ENCODE peak calls at places on chromosomes 1 and 21, in eight cellular contexts. One of them, this sample, is unnamed.
A peak's percentile ranks its signal among the peaks of the same experiment; 100 is the strongest.

GRCh38 chr1:85677656-85678055 is 30.6 kb downstream of the ZNHIT6 start:
- DNase-seq in GM12865: no peak
- DNase-seq in AG09319: no peak
- DNase-seq in progenitor cell of endocrine pancreas: no peak
- DNase-seq in H1: no peak
- DNase-seq in AG10803: no peak
- DNase-seq in Calu3: no peak
- DNase-seq in NCI-H2081 treated with DMSO at 0.1 percent for 48 hours: no peak
- DNase-seq in this sample: no peak

GRCh38 chr1:186454996-186455395 is 5.9 kb downstream of the PDC start:
- DNase-seq in NCI-H2081 treated with DMSO at 0.1 percent for 48 hours: no peak
- DNase-seq in AG10803: no peak
- DNase-seq in AG09319: no peak
- DNase-seq in progenitor cell of endocrine pancreas: no peak
- DNase-seq in GM12865: no peak
- DNase-seq in Calu3: no peak
- DNase-seq in H1: no peak
- DNase-seq in this sample: no peak

GRCh38 chr21:28798798-28799197 is 193.9 kb downstream of the LTN1 start:
- DNase-seq in AG09319: no peak
- DNase-seq in progenitor cell of endocrine pancreas: no peak
- DNase-seq in NCI-H2081 treated with DMSO at 0.1 percent for 48 hours: no peak
- DNase-seq in H1: no peak
- DNase-seq in Calu3: no peak
- DNase-seq in AG10803: peak; percentile 64
- DNase-seq in GM12865: no peak
- DNase-seq in this sample: no peak

GRCh38 chr1:205430631-205431305 is 8.9 kb upstream of the LEMD1 start:
- DNase-seq in H1: no peak
- DNase-seq in Calu3: peak; percentile 76
- DNase-seq in NCI-H2081 treated with DMSO at 0.1 percent for 48 hours: no peak
- DNase-seq in progenitor cell of endocrine pancreas: peak; percentile 47
- DNase-seq in AG09319: no peak
- DNase-seq in GM12865: peak; percentile 37
- DNase-seq in AG10803: peak; percentile 15
- DNase-seq in this sample: no peak

GRCh38 chr1:119373465-119373864 is 4.9 kb downstream of the HAO2 start:
- DNase-seq in H1: no peak
- DNase-seq in NCI-H2081 treated with DMSO at 0.1 percent for 48 hours: no peak
- DNase-seq in Calu3: no peak
- DNase-seq in GM12865: peak; percentile 37
- DNase-seq in AG09319: no peak
- DNase-seq in progenitor cell of endocrine pancreas: no peak
- DNase-seq in AG10803: no peak
- DNase-seq in this sample: peak; percentile 54

GRCh38 chr1:41588334-41588875 is 103.9 kb upstream of the EDN2 start:
- DNase-seq in AG09319: no peak
- DNase-seq in H1: no peak
- DNase-seq in NCI-H2081 treated with DMSO at 0.1 percent for 48 hours: no peak
- DNase-seq in progenitor cell of endocrine pancreas: no peak
- DNase-seq in GM12865: no peak
- DNase-seq in Calu3: no peak
- DNase-seq in AG10803: no peak
- DNase-seq in this sample: no peak

GRCh38 chr1:2544875-2545638 is 11.1 kb upstream of the TNFRSF14 start:
- DNase-seq in progenitor cell of endocrine pancreas: no peak
- DNase-seq in Calu3: no peak
- DNase-seq in GM12865: peak; percentile 26
- DNase-seq in AG10803: no peak
- DNase-seq in AG09319: no peak
- DNase-seq in NCI-H2081 treated with DMSO at 0.1 percent for 48 hours: no peak
- DNase-seq in H1: no peak
- DNase-seq in this sample: no peak

GRCh38 chr1:188825471-188825870 is 1652.2 kb downstream of the BRINP3 start:
- DNase-seq in AG09319: no peak
- DNase-seq in Calu3: no peak
- DNase-seq in NCI-H2081 treated with DMSO at 0.1 percent for 48 hours: no peak
- DNase-seq in progenitor cell of endocrine pancreas: no peak
- DNase-seq in AG10803: no peak
- DNase-seq in GM12865: no peak
- DNase-seq in H1: no peak
- DNase-seq in this sample: no peak

GRCh38 chr1:165364432-165365133 is 8.1 kb upstream of the LMX1A start:
- DNase-seq in Calu3: peak; percentile 27
- DNase-seq in AG10803: peak; percentile 35
- DNase-seq in progenitor cell of endocrine pancreas: no peak
- DNase-seq in H1: no peak
- DNase-seq in AG09319: no peak
- DNase-seq in NCI-H2081 treated with DMSO at 0.1 percent for 48 hours: no peak
- DNase-seq in GM12865: no peak
- DNase-seq in this sample: peak; percentile 3

GRCh38 chr1:221439008-221439733 is 302.7 kb downstream of the DUSP10 start:
- DNase-seq in H1: peak; percentile 19
- DNase-seq in AG09319: no peak
- DNase-seq in GM12865: peak; percentile 77
- DNase-seq in NCI-H2081 treated with DMSO at 0.1 percent for 48 hours: no peak
- DNase-seq in Calu3: peak; percentile 61
- DNase-seq in progenitor cell of endocrine pancreas: no peak
- DNase-seq in AG10803: peak; percentile 73
- DNase-seq in this sample: peak; percentile 75

GRCh38 chr1:54230507-54231339 is 30.8 kb downstream of the MRPL37 start:
- DNase-seq in Calu3: no peak
- DNase-seq in H1: no peak
- DNase-seq in progenitor cell of endocrine pancreas: no peak
- DNase-seq in AG10803: no peak
- DNase-seq in NCI-H2081 treated with DMSO at 0.1 percent for 48 hours: no peak
- DNase-seq in AG09319: no peak
- DNase-seq in GM12865: no peak
- DNase-seq in this sample: no peak

GRCh38 chr1:79633456-79633855 is 626.9 kb upstream of the ADGRL4 start:
- DNase-seq in AG10803: peak; percentile 73
- DNase-seq in progenitor cell of endocrine pancreas: no peak
- DNase-seq in H1: no peak
- DNase-seq in Calu3: no peak
- DNase-seq in GM12865: no peak
- DNase-seq in NCI-H2081 treated with DMSO at 0.1 percent for 48 hours: no peak
- DNase-seq in AG09319: peak; percentile 19
- DNase-seq in this sample: peak; percentile 52

GRCh38 chr1:26388791-26389445 is 16.4 kb upstream of the ZNF683 start:
- DNase-seq in AG10803: no peak
- DNase-seq in NCI-H2081 treated with DMSO at 0.1 percent for 48 hours: no peak
- DNase-seq in progenitor cell of endocrine pancreas: no peak
- DNase-seq in Calu3: no peak
- DNase-seq in AG09319: no peak
- DNase-seq in GM12865: no peak
- DNase-seq in H1: no peak
- DNase-seq in this sample: no peak

GRCh38 chr1:217333939-217334338 is 297.0 kb downstream of the GPATCH2 start:
- DNase-seq in H1: peak; percentile 58
- DNase-seq in AG09319: no peak
- DNase-seq in progenitor cell of endocrine pancreas: no peak
- DNase-seq in GM12865: peak; percentile 46
- DNase-seq in NCI-H2081 treated with DMSO at 0.1 percent for 48 hours: no peak
- DNase-seq in Calu3: peak; percentile 58
- DNase-seq in AG10803: peak; percentile 5
- DNase-seq in this sample: peak; percentile 35

GRCh38 chr1:156577512-156577911 is 2.0 kb upstream of the TTC24 start:
- DNase-seq in progenitor cell of endocrine pancreas: no peak
- DNase-seq in Calu3: no peak
- DNase-seq in AG09319: no peak
- DNase-seq in H1: no peak
- DNase-seq in GM12865: no peak
- DNase-seq in NCI-H2081 treated with DMSO at 0.1 percent for 48 hours: peak; percentile 93
- DNase-seq in AG10803: no peak
- DNase-seq in this sample: no peak

This sample was measured in RKO.